ENCODE peak calls at places on chromosomes 11 and 22, in nine cellular contexts. E is brain microvascular endothelial cell; D is NCI-H1092 treated with DMSO at 0.1 percent for 48 hours; G is AG04450; K is astrocyte of the hippocampus; I is mucosa of descending colon; R is iPS-NIHi11; W is stimulated activated naive CD4-positive, alpha-beta T cell; C is mammary epithelial cell. N is an unnamed sample.

GRCh38 chr22:46736705-46737104 is 1.3 kb downstream of the CERK start:
- DNase-seq in E (no peak), D (no peak), G (no peak), K (no peak), I (no peak), R (no peak), W (no peak), C (no peak), N (no peak)

GRCh38 chr11:123405123-123405592 is 24.9 kb upstream of the GRAMD1B start:
- DNase-seq in E (no peak), D (no peak), G (no peak), K (no peak), I (no peak), R (peak), W (no peak), C (peak), N (no peak)

GRCh38 chr11:103284260-103284659 is 175.0 kb downstream of the DYNC2H1 start:
- DNase-seq in E (no peak), D (no peak), G (no peak), K (no peak), I (no peak), R (no peak), W (no peak), C (no peak), N (no peak)

GRCh38 chr11:69320326-69320725 is 26.4 kb downstream of the MYEOV start:
- DNase-seq in E (no peak), D (no peak), G (no peak), K (peak), I (no peak), R (no peak), W (no peak), C (peak), N (no peak)

GRCh38 chr11:75434051-75434450 is 1.0 kb upstream of the KLHL35 start:
- DNase-seq in E (no peak), D (no peak), G (no peak), K (no peak), I (no peak), R (no peak), W (no peak), C (no peak), N (no peak)

GRCh38 chr22:43823911-43824665 is 12.0 kb upstream of the EFCAB6 start:
- DNase-seq in E (no peak), D (no peak), G (no peak), K (no peak), I (no peak), R (no peak), W (no peak), C (no peak), N (no peak)

GRCh38 chr22:26892401-26893033 is 235.1 kb downstream of the MIAT start:
- DNase-seq in E (no peak), D (peak), G (no peak), K (peak), I (peak), R (no peak), W (no peak), C (peak), N (no peak)

GRCh38 chr22:11066458-11067285 is 4461.3 kb upstream of the OR11H1 start:
- DNase-seq in E (no peak), D (no peak), G (no peak), K (no peak), I (no peak), R (peak), W (no peak), C (no peak), N (no peak)

GRCh38 chr11:43735931-43736330 is 55.4 kb downstream of the HSD17B12 start:
- DNase-seq in E (no peak), D (no peak), G (no peak), K (peak), I (no peak), R (no peak), W (no peak), C (peak), N (peak)

GRCh38 chr11:9821008-9821752 is 157.3 kb downstream of the SWAP70 start:
- DNase-seq in E (no peak), D (no peak), G (no peak), K (no peak), I (no peak), R (no peak), W (no peak), C (no peak), N (peak)

GRCh38 chr11:61157743-61158142 is 3.5 kb downstream of the VPS37C start:
- DNase-seq in E (no peak), D (no peak), G (no peak), K (no peak), I (no peak), R (no peak), W (no peak), C (no peak), N (no peak)

GRCh38 chr11:115368616-115369015 is 135.6 kb downstream of the CADM1 start:
- DNase-seq in E (no peak), D (no peak), G (no peak), K (no peak), I (no peak), R (no peak), W (no peak), C (no peak), N (no peak)

GRCh38 chr11:120180571-120181445 is 30.0 kb upstream of the OAF start:
- DNase-seq in E (peak), D (no peak), G (no peak), K (peak), I (peak), R (peak), W (no peak), C (peak), N (no peak)

GRCh38 chr11:46392421-46393230 is 1.1 kb upstream of the CHRM4 start:
- DNase-seq in E (peak), D (peak), G (peak), K (peak), I (peak), R (peak), W (peak), C (peak), N (no peak)

GRCh38 chr11:1622076-1622475 is at the start of gene KRTAP5-4:
- DNase-seq in E (no peak), D (no peak), G (no peak), K (no peak), I (no peak), R (no peak), W (no peak), C (no peak), N (no peak)

GRCh38 chr11:100825610-100826009 is 138.5 kb downstream of the ARHGAP42 start:
- DNase-seq in E (no peak), D (no peak), G (no peak), K (peak), I (no peak), R (no peak), W (no peak), C (no peak), N (no peak)

GRCh38 chr11:35250192-35250591 is 111.2 kb downstream of the CD44 start:
- DNase-seq in E (no peak), D (no peak), G (no peak), K (no peak), I (no peak), R (no peak), W (no peak), C (no peak), N (no peak)

GRCh38 chr11:8333431-8334401 is 70.0 kb upstream of the LMO1 start:
- DNase-seq in E (peak), D (no peak), G (no peak), K (peak), I (no peak), R (no peak), W (no peak), C (peak), N (no peak)

GRCh38 chr11:12159351-12160099 is 49.1 kb downstream of the MICAL2 start:
- DNase-seq in E (peak), D (no peak), G (peak), K (peak), I (no peak), R (no peak), W (no peak), C (peak), N (peak)

GRCh38 chr11:2928605-2929510 is at the start of gene PHLDA2:
- DNase-seq in E (peak), D (peak), G (peak), K (peak), I (peak), R (peak), W (peak), C (peak), N (no peak)

GRCh38 chr22:37290737-37291136 is 8.4 kb downstream of the CYTH4 start:
- DNase-seq in E (no peak), D (no peak), G (peak), K (no peak), I (no peak), R (no peak), W (no peak), C (peak), N (no peak)

GRCh38 chr22:48772286-48772907 is 1055.3 kb downstream of the BRD1 start:
- DNase-seq in E (no peak), D (no peak), G (no peak), K (no peak), I (no peak), R (no peak), W (no peak), C (no peak), N (no peak)

N was measured in AG04449.